ENCODE peak calls at places on chromosomes 2 and 18, in four cellular contexts. L, Y, E and G are unnamed samples.

GRCh38 chr2:218396688-218397501 is 2.8 kb upstream of the CTDSP1 start:
- DNase-seq in L (no peak), Y (no peak), E (peak; percentile 83), G (peak; percentile 81)

GRCh38 chr2:105857076-105857740 is 112.5 kb downstream of the NCK2 start:
- DNase-seq in L (no peak), Y (no peak), E (no peak), G (no peak)

GRCh38 chr18:4734903-4735302 is 279.8 kb upstream of the DLGAP1 start:
- DNase-seq in L (no peak), Y (no peak), E (no peak), G (no peak)

GRCh38 chr2:175929850-175930249 is 72.2 kb downstream of the LNPK start:
- DNase-seq in L (no peak), Y (no peak), E (no peak), G (no peak)

GRCh38 chr2:147696426-147696825 is 148.4 kb upstream of the ACVR2A start:
- DNase-seq in L (no peak), Y (peak; percentile 29), E (no peak), G (no peak)

GRCh38 chr18:9755603-9756002 is 47.5 kb downstream of the RAB31 start:
- DNase-seq in L (no peak), Y (no peak), E (no peak), G (no peak)

GRCh38 chr2:46187112-46187618 is 110.0 kb upstream of the EPAS1 start:
- DNase-seq in L (no peak), Y (no peak), E (peak; percentile 83), G (peak; percentile 60)

GRCh38 chr2:1054399-1054798 is 103.8 kb downstream of the SNTG2 start:
- DNase-seq in L (no peak), Y (no peak), E (no peak), G (no peak)

GRCh38 chr18:58522157-58522556 is 106.7 kb downstream of the ALPK2 start:
- DNase-seq in L (peak; percentile 89), Y (no peak), E (no peak), G (no peak)

GRCh38 chr2:14601070-14601770 is 31.3 kb upstream of the LRATD1 start:
- DNase-seq in L (no peak), Y (no peak), E (no peak), G (no peak)

GRCh38 chr2:99900589-99900988 is 241.8 kb downstream of the AFF3 start:
- DNase-seq in L (no peak), Y (no peak), E (no peak), G (no peak)

GRCh38 chr2:23486676-23487075 is 101.7 kb downstream of the KLHL29 start:
- DNase-seq in L (peak; percentile 35), Y (no peak), E (peak; percentile 57), G (no peak)

GRCh38 chr2:122001441-122001874 is 246.0 kb downstream of the TSN start:
- DNase-seq in L (no peak), Y (no peak), E (no peak), G (no peak)

GRCh38 chr2:83633435-83633834 is 825.6 kb downstream of the SUCLG1 start:
- DNase-seq in L (no peak), Y (no peak), E (no peak), G (no peak)

GRCh38 chr2:134389331-134389835 is 135.5 kb downstream of the MGAT5 start:
- DNase-seq in L (no peak), Y (no peak), E (no peak), G (no peak)

GRCh38 chr2:28269019-28269784 is 123.5 kb upstream of the FOSL2 start:
- DNase-seq in L (peak; percentile 52), Y (peak; percentile 46), E (peak; percentile 23), G (no peak)

GRCh38 chr2:131092409-131093065 is 723 bp downstream of the FAM168B start:
- DNase-seq in L (no peak), Y (no peak), E (no peak), G (no peak)

GRCh38 chr2:173161040-173161439 is 85.4 kb downstream of the MAP3K20 start:
- DNase-seq in L (no peak), Y (no peak), E (no peak), G (no peak)

GRCh38 chr2:12884713-12885282 is 168.1 kb downstream of the TRIB2 start:
- DNase-seq in L (peak; percentile 25), Y (no peak), E (peak; percentile 19), G (no peak)

GRCh38 chr2:238450440-238450861 is 23.7 kb downstream of the ASB1 start:
- DNase-seq in L (no peak), Y (no peak), E (no peak), G (no peak)

GRCh38 chr18:48872234-48873145 is 78.3 kb downstream of the SMAD7 start:
- DNase-seq in L (no peak), Y (no peak), E (no peak), G (no peak)

GRCh38 chr2:105797298-105797819 is 52.6 kb downstream of the NCK2 start:
- DNase-seq in L (no peak), Y (no peak), E (no peak), G (no peak)

GRCh38 chr2:232300894-232301387 is 77.6 kb upstream of the ALPP start:
- DNase-seq in L (peak; percentile 12), Y (peak; percentile 16), E (no peak), G (peak; percentile 46)

GRCh38 chr2:133484106-133484505 is 84.2 kb downstream of the NCKAP5 start:
- DNase-seq in L (no peak), Y (no peak), E (no peak), G (no peak)

GRCh38 chr18:48191494-48191893 is 217.7 kb downstream of the ZBTB7C start:
- DNase-seq in L (no peak), Y (no peak), E (no peak), G (no peak)

GRCh38 chr18:48848641-48849143 is 102.1 kb downstream of the SMAD7 start:
- DNase-seq in L (no peak), Y (no peak), E (no peak), G (no peak)

GRCh38 chr2:221477697-221478096 is 94.4 kb downstream of the EPHA4 start:
- DNase-seq in L (no peak), Y (no peak), E (no peak), G (no peak)

GRCh38 chr2:165698621-165698946 is 95.5 kb downstream of the GALNT3 start:
- DNase-seq in L (no peak), Y (peak; percentile 38), E (peak; percentile 40), G (no peak)

GRCh38 chr2:8580316-8581047 is 101.4 kb upstream of the ID2 start:
- DNase-seq in L (no peak), Y (no peak), E (no peak), G (no peak)

GRCh38 chr2:25388491-25388890 is 46.8 kb upstream of the DNMT3A start:
- DNase-seq in L (no peak), Y (no peak), E (no peak), G (no peak)

GRCh38 chr18:45024357-45025107 is 343.8 kb downstream of the SETBP1 start:
- DNase-seq in L (no peak), Y (no peak), E (no peak), G (no peak)
- TF ChIP-seq CTCF in L (no peak), Y (no peak), E (no peak), G (no peak)

DNA sequence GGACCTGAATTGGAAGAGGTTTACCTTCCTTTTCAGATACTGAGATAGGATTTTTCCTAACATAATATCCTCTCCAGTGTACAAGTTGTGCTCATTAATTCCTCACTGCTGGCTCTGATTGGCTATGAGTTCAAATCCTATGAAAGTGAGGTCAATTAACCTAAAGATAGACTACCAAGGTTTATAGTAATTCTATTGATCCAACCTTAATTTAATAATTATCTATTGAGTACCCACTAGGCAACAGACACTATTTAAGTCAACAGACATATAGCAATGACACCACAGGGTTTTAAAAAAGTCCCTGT is 81.2 kb downstream of the NABP1 start:
- DNase-seq in L (no peak), Y (no peak), E (no peak), G (no peak)
- TF ChIP-seq CTCF in L (no peak), Y (no peak), E (no peak), G (no peak)

GRCh38 chr2:9843229-9844035 is at the start of gene TAF1B:
- DNase-seq in L (peak; percentile 84), Y (peak; percentile 88), E (peak; percentile 81), G (peak; percentile 93)
- TF ChIP-seq CTCF in L (peak; percentile 14), Y (no peak), E (peak; percentile 24), G (peak; percentile 58)

DNA sequence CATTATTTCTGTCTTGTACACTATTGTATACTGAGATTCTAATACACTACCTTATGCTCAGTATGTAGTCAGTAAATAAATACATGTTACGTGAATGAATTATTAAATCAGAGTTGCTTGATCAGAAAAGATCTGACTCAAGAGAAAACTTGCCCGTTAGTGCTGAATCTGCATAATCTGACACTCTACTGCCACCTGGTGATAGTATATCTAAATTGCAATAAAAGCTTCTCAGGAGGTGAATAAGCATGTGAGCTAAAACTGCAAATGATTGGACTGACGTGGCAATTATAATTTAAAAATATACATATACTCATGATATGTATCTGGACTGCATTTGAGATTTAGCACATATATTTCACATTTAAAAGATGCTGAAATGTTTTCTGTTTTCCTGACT is 70.4 kb downstream of the KIAA1328 start:
- DNase-seq in L (no peak), Y (no peak), E (no peak), G (no peak)
- TF ChIP-seq CTCF in L (peak; percentile 14), Y (peak; percentile 26), E (no peak), G (no peak)

DNA sequence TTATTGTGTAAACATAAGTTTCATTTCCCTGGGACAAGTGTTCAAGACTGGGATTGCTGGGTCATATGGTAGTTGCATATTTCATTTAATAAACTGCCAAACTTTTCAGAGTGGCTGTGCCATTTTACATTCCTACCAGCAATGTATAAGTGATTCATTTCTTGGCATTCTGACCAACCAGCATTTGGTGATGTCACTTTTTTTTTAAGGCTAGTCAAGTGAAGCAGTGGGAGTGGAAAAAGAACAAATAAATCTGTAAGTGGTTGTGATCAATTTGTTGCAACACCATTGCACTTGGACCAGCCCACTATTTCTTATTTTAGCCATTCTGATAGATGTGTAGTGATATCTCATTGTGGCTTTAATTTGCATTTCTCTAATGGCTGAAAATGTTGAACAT is 5.1 kb upstream of the CHCHD5 start:
- DNase-seq in L (peak; percentile 74), Y (no peak), E (no peak), G (no peak)
- TF ChIP-seq CTCF in L (no peak), Y (no peak), E (no peak), G (no peak)

GRCh38 chr2:180991361-180991760 is 11.0 kb downstream of the UBE2E3 start:
- DNase-seq in L (no peak), Y (no peak), E (no peak), G (no peak)
- TF ChIP-seq CTCF in L (no peak), Y (no peak), E (no peak), G (no peak)

GRCh38 chr2:6495466-6495865 is 370.2 kb downstream of the CMPK2 start:
- DNase-seq in L (no peak), Y (no peak), E (no peak), G (no peak)
- TF ChIP-seq CTCF in L (no peak), Y (no peak), E (no peak), G (no peak)

GRCh38 chr2:224849264-224849663 is 133.1 kb upstream of the CCDC195 start:
- DNase-seq in L (no peak), Y (no peak), E (no peak), G (no peak)
- TF ChIP-seq CTCF in L (no peak), Y (no peak), E (no peak), G (no peak)

DNA sequence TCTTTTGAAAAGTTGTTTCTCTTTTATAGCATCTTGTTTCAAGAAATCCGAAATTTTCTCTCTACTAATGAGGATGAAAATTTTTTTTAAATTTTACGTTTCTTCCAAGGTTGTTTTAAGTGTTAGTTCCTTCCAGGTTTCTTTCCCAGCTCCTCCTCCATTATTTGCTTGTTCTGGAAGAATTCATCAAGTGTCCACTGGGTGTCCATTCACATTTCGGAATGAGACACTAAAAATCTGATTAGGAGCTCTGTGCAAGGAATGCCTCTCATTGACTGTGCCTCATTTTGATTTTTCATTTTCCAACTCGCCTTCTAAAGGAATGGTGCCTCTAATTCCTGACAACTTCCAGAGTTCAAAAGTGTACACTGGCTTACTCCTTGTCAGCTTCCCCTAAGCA is 6.1 kb downstream of the SP100 start:
- DNase-seq in L (no peak), Y (no peak), E (no peak), G (no peak)
- TF ChIP-seq CTCF in L (no peak), Y (no peak), E (no peak), G (no peak)